ENCODE peak calls at places on chromosomes 12 and 14, in ten cellular contexts. G, W, V, P, Z, B, H, T, D and O are unnamed samples.

GRCh38 chr12:68319988-68320623 is 12.1 kb downstream of the MDM1 start:
- DNase-seq in G (no peak), V (peak), P (peak), D (no peak), W (no peak), B (no peak), T (no peak), H (no peak), Z (peak), O (no peak)

GRCh38 chr14:79971330-79971729 is 240.0 kb downstream of the DIO2 start:
- DNase-seq in H (peak), D (no peak), W (no peak), V (no peak), G (peak), T (no peak), B (no peak), Z (no peak), P (no peak), O (no peak)

GRCh38 chr12:1353451-1353850 is 240.9 kb downstream of the FBXL14 start:
- DNase-seq in W (no peak), D (no peak), Z (no peak), T (no peak), G (no peak), H (no peak), P (no peak), B (no peak), V (no peak), O (no peak)

GRCh38 chr12:100539209-100539608 is 34.3 kb upstream of the GAS2L3 start:
- DNase-seq in T (peak), D (no peak), Z (no peak), B (peak), V (no peak), G (peak), W (no peak), P (peak), H (peak), O (no peak)

GRCh38 chr14:65131176-65131765 is 29.0 kb upstream of the MAX start:
- DNase-seq in B (no peak), P (no peak), W (no peak), V (no peak), H (peak), G (peak), T (peak), Z (no peak), D (no peak), O (no peak)

GRCh38 chr12:53462935-53463334 is 11.0 kb downstream of the PCBP2 start:
- DNase-seq in T (no peak), W (no peak), Z (no peak), P (no peak), G (no peak), V (no peak), B (no peak), H (no peak), D (no peak), O (no peak)

GRCh38 chr14:67461341-67461985 is 27.1 kb downstream of the TMEM229B start:
- DNase-seq in Z (no peak), W (no peak), T (no peak), D (no peak), G (no peak), V (no peak), H (peak), P (peak), B (no peak), O (no peak)

GRCh38 chr12:66063976-66064375 is 66.6 kb downstream of the LLPH start:
- DNase-seq in V (no peak), Z (no peak), B (no peak), W (no peak), T (no peak), P (no peak), G (no peak), H (no peak), D (no peak), O (no peak)

GRCh38 chr14:55777867-55778266 is 197.9 kb downstream of the KTN1 start:
- DNase-seq in D (no peak), H (no peak), V (no peak), Z (no peak), P (no peak), T (no peak), W (no peak), G (no peak), B (no peak), O (no peak)
- H3K27ac ChIP-seq in D (no peak), H (no peak), V (no peak), Z (no peak), P (no peak), T (no peak), W (no peak), G (no peak), B (no peak), O (no peak)

GRCh38 chr12:108310489-108310888 is 28.6 kb downstream of the CMKLR1 start:
- DNase-seq in P (no peak), V (no peak), Z (no peak), G (no peak), W (peak), D (no peak), H (no peak), B (no peak), T (no peak), O (no peak)
- TF ChIP-seq CTCF in P (no peak), V (no peak), Z (no peak), G (no peak), W (no peak), D (no peak), H (no peak), B (no peak), T (no peak), O (no peak)

GRCh38 chr12:12482959-12483358 is 79.7 kb downstream of the DUSP16 start:
- DNase-seq in G (no peak), T (no peak), W (no peak), Z (no peak), D (no peak), B (no peak), V (no peak), H (no peak), P (no peak), O (no peak)
- H3K27ac ChIP-seq in G (no peak), T (peak), W (no peak), Z (no peak), D (no peak), B (no peak), V (no peak), H (no peak), P (peak), O (no peak)

GRCh38 chr12:50820177-50820576 is 22.5 kb upstream of the TMPRSS12 start:
- DNase-seq in D (no peak), B (no peak), T (no peak), W (no peak), V (no peak), P (no peak), G (no peak), Z (no peak), H (no peak), O (no peak)

GRCh38 chr12:50825372-50825838 is 17.3 kb upstream of the TMPRSS12 start:
- DNase-seq in H (no peak), D (no peak), Z (no peak), B (peak), G (peak), P (peak), T (no peak), V (no peak), W (peak), O (no peak)

GRCh38 chr12:50824914-50825313 is 17.8 kb upstream of the TMPRSS12 start:
- DNase-seq in G (no peak), H (no peak), V (no peak), T (no peak), D (no peak), P (no peak), W (no peak), B (no peak), Z (no peak), O (no peak)

DNA sequence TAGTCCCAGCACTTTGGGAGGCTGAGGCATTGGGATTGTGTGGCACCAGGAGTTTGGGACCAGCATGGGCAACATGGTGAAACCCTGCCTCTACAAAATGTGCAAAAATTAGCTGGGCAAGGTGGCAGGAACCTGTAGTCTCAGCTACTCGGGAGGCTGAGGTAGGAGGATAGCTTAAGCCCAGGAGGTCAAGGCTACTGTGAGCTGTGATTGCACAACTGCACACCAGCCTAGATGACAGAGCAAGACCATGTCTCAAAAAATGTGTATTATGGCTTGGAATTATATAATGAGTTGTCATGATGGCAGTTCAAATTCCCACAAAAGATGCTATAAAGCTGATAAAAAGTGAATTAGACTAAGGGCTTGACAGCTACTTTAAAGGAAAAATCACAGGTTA is 20.6 kb upstream of the TMPRSS12 start:
- DNase-seq in D (no peak), P (no peak), B (no peak), V (no peak), W (no peak), G (no peak), Z (no peak), H (no peak), T (no peak), O (no peak)
- TF ChIP-seq CTCF in D (no peak), P (no peak), B (no peak), V (no peak), W (no peak), G (no peak), Z (no peak), H (no peak), T (no peak), O (no peak)

GRCh38 chr12:51001799-51002198 is 24.4 kb downstream of the SLC11A2 start:
- DNase-seq in W (no peak), D (no peak), H (no peak), P (no peak), T (no peak), G (no peak), B (no peak), Z (no peak), V (no peak), O (no peak)

GRCh38 chr12:51000245-51000644 is 25.9 kb downstream of the SLC11A2 start:
- DNase-seq in G (peak), Z (no peak), H (peak), T (no peak), B (no peak), V (no peak), P (no peak), W (no peak), D (no peak), O (no peak)

GRCh38 chr12:51005671-51006070 is 20.5 kb downstream of the SLC11A2 start:
- DNase-seq in D (peak), V (no peak), H (no peak), W (no peak), T (no peak), G (no peak), B (no peak), P (no peak), Z (no peak), O (peak)

GRCh38 chr12:51008329-51008728 is 17.9 kb downstream of the SLC11A2 start:
- DNase-seq in D (no peak), G (no peak), V (no peak), H (no peak), W (no peak), P (no peak), Z (no peak), B (no peak), T (no peak), O (no peak)

DNA sequence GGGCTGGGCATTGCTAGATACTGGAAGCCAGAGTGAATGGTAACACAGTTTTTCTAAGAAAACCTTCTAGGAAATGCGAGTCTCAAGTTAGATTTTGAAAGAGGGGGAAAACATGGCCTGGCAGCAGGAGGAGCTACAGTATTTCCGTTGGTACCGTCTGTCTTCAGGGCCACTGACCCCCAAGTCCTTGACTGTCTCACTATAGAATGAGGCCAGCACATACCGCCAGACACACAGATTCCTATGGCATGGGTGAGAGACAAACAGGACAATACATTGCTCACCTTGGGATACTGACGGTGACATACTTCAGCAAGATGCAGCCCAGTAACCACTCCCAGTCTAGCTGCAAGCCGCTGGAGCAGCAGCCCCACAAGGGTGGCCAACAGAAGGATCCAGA is 21.7 kb downstream of the SLC11A2 start:
- DNase-seq in T (no peak), V (no peak), B (no peak), G (no peak), H (no peak), Z (no peak), W (no peak), D (no peak), P (no peak), O (no peak)
- H3K27ac ChIP-seq in T (no peak), V (no peak), B (no peak), G (no peak), H (no peak), Z (no peak), W (no peak), D (no peak), P (no peak), O (peak)

GRCh38 chr14:55957950-55958349 is 160.3 kb upstream of the PELI2 start:
- DNase-seq in D (no peak), V (no peak), G (no peak), B (no peak), P (no peak), H (no peak), Z (no peak), T (no peak), W (no peak), O (no peak)

GRCh38 chr14:55949708-55950107 is 168.5 kb upstream of the PELI2 start:
- DNase-seq in T (no peak), W (no peak), H (no peak), D (no peak), Z (no peak), G (no peak), B (no peak), P (no peak), V (no peak), O (no peak)

GRCh38 chr14:55954108-55954507 is 164.1 kb upstream of the PELI2 start:
- DNase-seq in B (no peak), H (no peak), V (no peak), G (no peak), T (no peak), W (no peak), D (no peak), P (no peak), Z (no peak), O (no peak)

GRCh38 chr14:55951366-55952206 is 166.6 kb upstream of the PELI2 start:
- DNase-seq in H (no peak), G (no peak), Z (no peak), V (no peak), B (no peak), W (no peak), P (no peak), D (no peak), T (no peak), O (no peak)

DNA sequence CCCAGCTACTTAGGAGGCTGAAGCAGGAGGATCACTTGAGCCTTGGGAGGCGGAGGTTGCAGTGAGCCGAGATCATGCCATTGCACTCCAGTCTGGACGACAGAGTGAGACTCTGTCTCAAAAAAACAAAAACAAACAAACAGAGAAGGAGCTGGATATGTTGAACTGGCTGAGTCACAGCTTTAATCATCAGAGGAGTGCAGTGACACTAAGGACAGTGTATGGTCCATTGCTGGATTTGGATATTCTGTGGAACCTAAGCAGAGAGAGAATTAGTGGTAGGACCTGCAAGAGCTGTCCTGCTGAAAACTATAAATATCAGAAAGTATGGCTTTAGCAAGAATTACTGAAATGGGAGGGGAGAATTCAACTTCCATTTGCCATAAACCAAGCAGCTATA is 163.0 kb upstream of the PELI2 start:
- DNase-seq in D (no peak), T (no peak), V (no peak), P (no peak), G (no peak), H (no peak), W (no peak), B (no peak), Z (no peak), O (no peak)
- TF ChIP-seq CTCF in D (no peak), T (no peak), V (no peak), P (no peak), G (no peak), H (no peak), W (no peak), B (no peak), Z (no peak), O (no peak)